ENCODE peak calls at places on chromosomes 12 and 14, in five cellular contexts. R, N, V, G and I are unnamed samples.

GRCh38 chr12:19855876-19856275 is 416.6 kb downstream of the AEBP2 start:
- DNase-seq in R (no peak), G (no peak), N (no peak), V (no peak), I (no peak)

GRCh38 chr12:91094036-91094660 is 17.1 kb downstream of the LUM start:
- DNase-seq in V (no peak), R (no peak), G (no peak), N (no peak), I (no peak)

GRCh38 chr12:120709976-120710804 is at the start of gene UNC119B:
- DNase-seq in R (peak; percentile 72), V (no peak), N (peak; percentile 86), G (peak; percentile 90), I (peak; percentile 74)

GRCh38 chr12:100913872-100914600 is 119.5 kb downstream of the ANO4 start:
- DNase-seq in V (no peak), R (no peak), G (no peak), N (no peak), I (no peak)

GRCh38 chr12:51820721-51821422 is 27.6 kb downstream of the FIGNL2 start:
- DNase-seq in G (peak; percentile 93), N (peak; percentile 88), R (peak; percentile 84), V (peak; percentile 56), I (peak; percentile 85)

GRCh38 chr12:22743700-22744099 is 118.7 kb downstream of the ETNK1 start:
- DNase-seq in V (no peak), R (no peak), G (no peak), N (no peak), I (no peak)

GRCh38 chr14:94111276-94112095 is 950 bp downstream of the IFI27 start:
- DNase-seq in G (no peak), V (no peak), R (no peak), N (no peak), I (no peak)

GRCh38 chr14:92316937-92317336 is 6.0 kb upstream of the SLC24A4 start:
- DNase-seq in N (no peak), R (no peak), V (no peak), G (peak; percentile 34), I (peak; percentile 73)

GRCh38 chr12:124107299-124107698 is 134.3 kb downstream of the ZNF664 start:
- DNase-seq in G (no peak), N (no peak), R (no peak), V (no peak), I (peak; percentile 44)